ENCODE peak calls at places on chromosomes 16 and 17, in six cellular contexts. One of them, this sample, is unnamed.

GRCh38 chr17:49358638-49359247 is 3.3 kb downstream of the ZNF652 start:
- DNase-seq in OCI-M1: peak
- DNase-seq in iris pigment epithelial cell: no peak
- DNase-seq in activated naive CD8-positive, alpha-beta T cell treated with anti-CD3 and anti-CD28 coated beads for 36 hours: peak
- DNase-seq in aorta: no peak
- DNase-seq in NCI-H1105 treated with DMSO at 0.1 percent for 48 hours: no peak
- DNase-seq in this sample: no peak

GRCh38 chr17:78532311-78532710 is 44.9 kb downstream of the DNAH17 start:
- DNase-seq in OCI-M1: no peak
- DNase-seq in iris pigment epithelial cell: no peak
- DNase-seq in activated naive CD8-positive, alpha-beta T cell treated with anti-CD3 and anti-CD28 coated beads for 36 hours: no peak
- DNase-seq in aorta: peak
- DNase-seq in NCI-H1105 treated with DMSO at 0.1 percent for 48 hours: peak
- DNase-seq in this sample: no peak

GRCh38 chr16:9109255-9109654 is 17.8 kb downstream of the HAPSTR1 start:
- DNase-seq in OCI-M1: no peak
- DNase-seq in iris pigment epithelial cell: no peak
- DNase-seq in activated naive CD8-positive, alpha-beta T cell treated with anti-CD3 and anti-CD28 coated beads for 36 hours: no peak
- DNase-seq in aorta: no peak
- DNase-seq in NCI-H1105 treated with DMSO at 0.1 percent for 48 hours: no peak
- DNase-seq in this sample: no peak

GRCh38 chr16:2015117-2015946 is 4.3 kb upstream of the NPW start:
- DNase-seq in OCI-M1: no peak
- DNase-seq in iris pigment epithelial cell: peak
- DNase-seq in activated naive CD8-positive, alpha-beta T cell treated with anti-CD3 and anti-CD28 coated beads for 36 hours: no peak
- DNase-seq in aorta: no peak
- DNase-seq in NCI-H1105 treated with DMSO at 0.1 percent for 48 hours: no peak
- DNase-seq in this sample: no peak

GRCh38 chr16:2500937-2501750 is 12.6 kb upstream of the ATP6V0C start:
- DNase-seq in OCI-M1: peak
- DNase-seq in iris pigment epithelial cell: peak
- DNase-seq in activated naive CD8-positive, alpha-beta T cell treated with anti-CD3 and anti-CD28 coated beads for 36 hours: peak
- DNase-seq in aorta: peak
- DNase-seq in NCI-H1105 treated with DMSO at 0.1 percent for 48 hours: peak
- DNase-seq in this sample: peak

GRCh38 chr17:6913608-6914443 is 82.0 kb upstream of the ALOX12 start:
- DNase-seq in OCI-M1: peak
- DNase-seq in iris pigment epithelial cell: peak
- DNase-seq in activated naive CD8-positive, alpha-beta T cell treated with anti-CD3 and anti-CD28 coated beads for 36 hours: peak
- DNase-seq in aorta: peak
- DNase-seq in NCI-H1105 treated with DMSO at 0.1 percent for 48 hours: peak
- DNase-seq in this sample: peak

GRCh38 chr17:62139141-62139540 is 74.1 kb upstream of the MED13 start:
- DNase-seq in OCI-M1: no peak
- DNase-seq in iris pigment epithelial cell: no peak
- DNase-seq in activated naive CD8-positive, alpha-beta T cell treated with anti-CD3 and anti-CD28 coated beads for 36 hours: no peak
- DNase-seq in aorta: no peak
- DNase-seq in NCI-H1105 treated with DMSO at 0.1 percent for 48 hours: no peak
- DNase-seq in this sample: no peak

GRCh38 chr17:17141860-17142552 is 64.1 kb downstream of the PLD6 start:
- DNase-seq in OCI-M1: peak
- DNase-seq in iris pigment epithelial cell: peak
- DNase-seq in activated naive CD8-positive, alpha-beta T cell treated with anti-CD3 and anti-CD28 coated beads for 36 hours: peak
- DNase-seq in aorta: no peak
- DNase-seq in NCI-H1105 treated with DMSO at 0.1 percent for 48 hours: no peak
- DNase-seq in this sample: no peak

GRCh38 chr16:88116121-88116900 is 165.1 kb downstream of the BANP start:
- DNase-seq in OCI-M1: no peak
- DNase-seq in iris pigment epithelial cell: peak
- DNase-seq in activated naive CD8-positive, alpha-beta T cell treated with anti-CD3 and anti-CD28 coated beads for 36 hours: no peak
- DNase-seq in aorta: no peak
- DNase-seq in NCI-H1105 treated with DMSO at 0.1 percent for 48 hours: no peak
- DNase-seq in this sample: no peak

This sample was measured in body of pancreas.